ENCODE peak calls at places on chromosomes 13 and 19, in ten cellular contexts. T, J, U, N, C, L, H, R, Z and P are unnamed samples.
A peak's percentile ranks its signal among the peaks of the same experiment; 100 is the strongest.

GRCh38 chr19:51702103-51702753 is 9.1 kb downstream of the SPACA6 start:
- DNase-seq in T (peak; percentile 93), J (peak; percentile 86), U (peak; percentile 54), N (peak; percentile 62), C (peak; percentile 54), L (no peak), H (peak; percentile 41), R (no peak), Z (no peak), P (no peak)

GRCh38 chr13:45381196-45381595 is 37.0 kb downstream of the SLC25A30 start:
- DNase-seq in T (peak; percentile 40), J (no peak), U (no peak), N (no peak), C (no peak), L (no peak), H (no peak), R (no peak), Z (no peak), P (no peak)

GRCh38 chr19:48896191-48896720 is 2.3 kb downstream of the TULP2 start:
- DNase-seq in T (peak; percentile 86), J (peak; percentile 82), U (no peak), N (peak; percentile 80), C (peak; percentile 90), L (no peak), H (peak; percentile 22), R (no peak), Z (peak; percentile 88), P (no peak)

GRCh38 chr19:3224346-3225325 is at the start of gene CELF5:
- DNase-seq in T (no peak), J (no peak), U (peak; percentile 30), N (peak; percentile 57), C (peak; percentile 99), L (no peak), H (peak; percentile 55), R (no peak), Z (peak; percentile 90), P (peak; percentile 24)

GRCh38 chr13:23020246-23020843 is 160.4 kb upstream of the SGCG start:
- DNase-seq in T (peak; percentile 69), J (no peak), U (peak; percentile 66), N (peak; percentile 14), C (peak; percentile 38), L (peak; percentile 18), H (peak; percentile 0), R (peak; percentile 34), Z (peak; percentile 48), P (no peak)

GRCh38 chr13:75469087-75469486 is 12.9 kb downstream of the TBC1D4 start:
- DNase-seq in T (no peak), J (no peak), U (no peak), N (no peak), C (no peak), L (no peak), H (no peak), R (no peak), Z (no peak), P (no peak)

GRCh38 chr13:109945206-109945960 is 159.0 kb upstream of the IRS2 start:
- DNase-seq in T (no peak), J (no peak), U (peak; percentile 58), N (no peak), C (no peak), L (peak; percentile 95), H (no peak), R (no peak), Z (no peak), P (no peak)

GRCh38 chr13:35767256-35767981 is 290.9 kb upstream of the MAB21L1 start:
- DNase-seq in T (no peak), J (no peak), U (no peak), N (no peak), C (no peak), L (no peak), H (no peak), R (no peak), Z (no peak), P (no peak)

GRCh38 chr13:48579167-48579918 is 46.5 kb upstream of the RCBTB2 start:
- DNase-seq in T (no peak), J (no peak), U (no peak), N (no peak), C (no peak), L (no peak), H (no peak), R (no peak), Z (peak; percentile 49), P (no peak)

GRCh38 chr13:86095351-86095750 is 296.1 kb upstream of the SLITRK6 start:
- DNase-seq in T (no peak), J (no peak), U (no peak), N (no peak), C (no peak), L (no peak), H (no peak), R (no peak), Z (no peak), P (no peak)

GRCh38 chr13:95865080-95865597 is 188.1 kb downstream of the UGGT2 start:
- DNase-seq in T (no peak), J (no peak), U (no peak), N (no peak), C (no peak), L (no peak), H (no peak), R (no peak), Z (no peak), P (no peak)

GRCh38 chr13:53513199-53513598 is 484.6 kb downstream of the OLFM4 start:
- DNase-seq in T (no peak), J (no peak), U (no peak), N (no peak), C (no peak), L (no peak), H (no peak), R (no peak), Z (no peak), P (peak; percentile 2)